ENCODE peak calls at places on chromosomes 1 and 21, in nine cellular contexts. V is ACHN, U is NCI-H1092, M is activated gamma-delta T cell treated with Interleukin-2 at 50 U/mL for 16 hours, H is memory B cell, N is NCI-H446 treated with DMSO at 0.1 percent for 48 hours, Y is NCI-H82, D is NCI-H226, Q is NCI-H1417. I is an unnamed sample.

GRCh38 chr1:48775817-48776399 is 783 bp downstream of the BEND5 start:
- DNase-seq in V (no peak), U (no peak), M (no peak), H (no peak), N (no peak), Y (peak; percentile 34), D (no peak), Q (no peak), I (no peak)

GRCh38 chr1:28915036-28915895 is 897 bp downstream of the EPB41 start:
- DNase-seq in V (peak; percentile 59), U (peak; percentile 49), M (peak; percentile 50), H (no peak), N (peak; percentile 24), Y (peak; percentile 80), D (no peak), Q (peak; percentile 60), I (peak; percentile 69)

GRCh38 chr1:232084584-232085223 is 458.1 kb downstream of the DISC1 start:
- DNase-seq in V (peak; percentile 9), U (no peak), M (no peak), H (no peak), N (no peak), Y (no peak), D (no peak), Q (no peak), I (no peak)

GRCh38 chr1:235610157-235610556 is 39.4 kb downstream of the GNG4 start:
- DNase-seq in V (no peak), U (no peak), M (no peak), H (no peak), N (no peak), Y (no peak), D (no peak), Q (no peak), I (no peak)

GRCh38 chr1:203084588-203085527 is 954 bp downstream of the MYOG start:
- DNase-seq in V (peak; percentile 25), U (no peak), M (no peak), H (no peak), N (no peak), Y (peak; percentile 52), D (no peak), Q (peak; percentile 12), I (peak; percentile 29)

GRCh38 chr21:28336299-28336698 is 656.4 kb downstream of the LTN1 start:
- DNase-seq in V (peak; percentile 60), U (no peak), M (no peak), H (no peak), N (peak; percentile 22), Y (peak; percentile 8), D (peak; percentile 71), Q (no peak), I (no peak)

GRCh38 chr21:44736291-44737004 is 25.1 kb upstream of the TSPEAR start:
- DNase-seq in V (no peak), U (peak; percentile 51), M (no peak), H (no peak), N (no peak), Y (no peak), D (no peak), Q (no peak), I (no peak)

GRCh38 chr21:25456672-25457071 is 150.6 kb downstream of the MRPL39 start:
- DNase-seq in V (no peak), U (no peak), M (no peak), H (peak; percentile 16), N (no peak), Y (peak; percentile 35), D (peak; percentile 11), Q (no peak), I (peak; percentile 74)

GRCh38 chr1:182995894-182996293 is 27.3 kb upstream of the LAMC1 start:
- DNase-seq in V (no peak), U (no peak), M (no peak), H (no peak), N (no peak), Y (no peak), D (no peak), Q (no peak), I (no peak)

GRCh38 chr21:44813727-44814126 is 4.1 kb downstream of the SUMO3 start:
- DNase-seq in V (no peak), U (no peak), M (no peak), H (no peak), N (no peak), Y (no peak), D (no peak), Q (no peak), I (no peak)

GRCh38 chr1:198699167-198700015 is 60.6 kb downstream of the PTPRC start:
- DNase-seq in V (peak; percentile 64), U (no peak), M (peak; percentile 59), H (no peak), N (no peak), Y (peak; percentile 60), D (no peak), Q (no peak), I (no peak)

GRCh38 chr1:192002063-192002462 is 156.2 kb upstream of the RGS18 start:
- DNase-seq in V (no peak), U (no peak), M (no peak), H (no peak), N (no peak), Y (peak; percentile 33), D (no peak), Q (no peak), I (no peak)

GRCh38 chr1:32330558-32331127 is 5.4 kb downstream of the MARCKSL1 start:
- DNase-seq in V (no peak), U (no peak), M (no peak), H (no peak), N (no peak), Y (no peak), D (no peak), Q (no peak), I (no peak)

GRCh38 chr1:235090406-235091069 is 38.1 kb downstream of the TOMM20 start:
- DNase-seq in V (no peak), U (no peak), M (no peak), H (no peak), N (no peak), Y (no peak), D (no peak), Q (no peak), I (no peak)

GRCh38 chr1:180358649-180359048 is 128.6 kb downstream of the LHX4 start:
- DNase-seq in V (no peak), U (peak; percentile 78), M (no peak), H (no peak), N (peak; percentile 58), Y (peak; percentile 99), D (no peak), Q (no peak), I (no peak)

GRCh38 chr1:198529414-198529813 is 11.1 kb downstream of the ATP6V1G3 start:
- DNase-seq in V (no peak), U (no peak), M (no peak), H (no peak), N (peak; percentile 95), Y (peak; percentile 26), D (peak; percentile 51), Q (no peak), I (no peak)

GRCh38 chr1:173023343-173023742 is 27.4 kb downstream of the TNFSF18 start:
- DNase-seq in V (no peak), U (no peak), M (no peak), H (no peak), N (no peak), Y (no peak), D (no peak), Q (no peak), I (no peak)

GRCh38 chr1:64956241-64956640 is 10.1 kb downstream of the JAK1 start:
- DNase-seq in V (peak; percentile 60), U (no peak), M (no peak), H (no peak), N (peak; percentile 28), Y (no peak), D (peak; percentile 42), Q (no peak), I (no peak)

GRCh38 chr1:31904339-31905092 is 33.7 kb downstream of the PTP4A2 start:
- DNase-seq in V (no peak), U (no peak), M (no peak), H (no peak), N (no peak), Y (peak; percentile 29), D (no peak), Q (no peak), I (no peak)

I was measured in GM06990.